ENCODE peak calls at places on chromosomes 13 and 19, in four cellular contexts. F is CD4-positive, alpha-beta T cell; B is thoracic aorta; K is neural progenitor cell. J is an unnamed sample.

GRCh38 chr13:28049880-28050871 is 50.2 kb downstream of the FLT3 start:
- DNase-seq in B (no peak), F (no peak), K (no peak), J (no peak)

GRCh38 chr19:38699027-38699346 is 45.3 kb downstream of the CAPN12 start:
- DNase-seq in B (no peak), F (no peak), K (no peak), J (no peak)

GRCh38 chr19:38228491-38229439 is 4.7 kb upstream of the DPF1 start:
- DNase-seq in K (peak; percentile 87), F (no peak), B (no peak), J (no peak)

GRCh38 chr13:90238433-90238832 is 1109.1 kb upstream of the MIR17HG start:
- DNase-seq in K (peak; percentile 10), F (no peak), B (no peak), J (no peak)

GRCh38 chr13:32639502-32640105 is 53.4 kb downstream of the PDS5B start:
- DNase-seq in F (peak; percentile 44), K (peak; percentile 59), B (peak; percentile 10), J (no peak)

GRCh38 chr13:77979721-77980377 is 61.2 kb upstream of the EDNRB start:
- DNase-seq in F (no peak), K (no peak), B (no peak), J (no peak)

GRCh38 chr13:59261928-59262488 is 901.7 kb downstream of the DIAPH3 start:
- DNase-seq in F (no peak), B (no peak), K (peak; percentile 61), J (no peak)

GRCh38 chr19:7888145-7888825 is at the start of gene LRRC8E:
- DNase-seq in B (no peak), F (peak; percentile 37), K (peak; percentile 83), J (no peak)

GRCh38 chr19:36047835-36048234 is 6.2 kb downstream of the THAP8 start:
- DNase-seq in F (no peak), K (no peak), B (no peak), J (no peak)

GRCh38 chr19:36054119-36054732 is at the start of gene THAP8:
- DNase-seq in F (peak; percentile 100), B (peak; percentile 99), K (peak; percentile 99), J (peak; percentile 99)

GRCh38 chr19:36051637-36052036 is 2.4 kb downstream of the THAP8 start:
- DNase-seq in B (no peak), K (no peak), F (no peak), J (no peak)

GRCh38 chr19:36049080-36049698 is 4.9 kb downstream of the THAP8 start:
- DNase-seq in K (no peak), F (no peak), B (no peak), J (no peak)

GRCh38 chr19:36051236-36051635 is 2.8 kb downstream of the THAP8 start:
- DNase-seq in F (no peak), K (peak; percentile 67), B (no peak), J (no peak)
- TF ChIP-seq CTCF in F (no peak), K (peak; percentile 58), B (no peak), J (no peak)

DNA sequence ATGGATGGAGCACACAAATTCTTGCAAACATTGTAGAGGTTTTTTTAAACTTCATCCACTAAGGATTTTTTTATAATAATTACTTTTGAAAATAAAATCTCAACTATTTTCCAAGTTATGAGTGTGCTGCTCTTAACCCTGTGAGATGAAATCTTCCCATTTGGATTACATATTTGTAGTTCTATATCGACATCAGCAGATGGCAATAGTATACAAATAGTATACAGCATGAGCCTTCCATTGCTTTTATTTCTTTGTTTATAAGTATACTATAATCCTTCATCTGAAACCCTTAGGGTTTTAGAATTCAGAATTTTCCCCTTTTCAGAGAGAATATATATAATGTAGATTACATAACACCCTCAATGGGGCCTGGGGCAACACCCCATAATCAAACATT is 70.5 kb downstream of the GJA3 start:
- DNase-seq in B (no peak), F (no peak), K (no peak), J (no peak)
- TF ChIP-seq CTCF in B (no peak), F (peak; percentile 28), K (peak; percentile 14), J (no peak)

GRCh38 chr19:10000171-10000826 is 10.0 kb downstream of the COL5A3 start:
- DNase-seq in F (peak; percentile 54), K (peak; percentile 86), B (peak; percentile 40), J (peak; percentile 66)
- TF ChIP-seq CTCF in F (peak; percentile 75), K (peak; percentile 71), B (peak; percentile 52), J (peak; percentile 81)

GRCh38 chr19:31354919-31355318 is 5.7 kb upstream of the TSHZ3 start:
- DNase-seq in K (peak; percentile 28), B (no peak), F (no peak), J (no peak)

GRCh38 chr19:31355330-31356289 is 6.4 kb upstream of the TSHZ3 start:
- DNase-seq in F (no peak), B (no peak), K (peak; percentile 67), J (no peak)

GRCh38 chr19:31357315-31357673 is 8.1 kb upstream of the TSHZ3 start:
- DNase-seq in K (no peak), F (no peak), B (no peak), J (no peak)

GRCh38 chr19:31354316-31354715 is 5.1 kb upstream of the TSHZ3 start:
- DNase-seq in F (no peak), K (no peak), B (no peak), J (no peak)

DNA sequence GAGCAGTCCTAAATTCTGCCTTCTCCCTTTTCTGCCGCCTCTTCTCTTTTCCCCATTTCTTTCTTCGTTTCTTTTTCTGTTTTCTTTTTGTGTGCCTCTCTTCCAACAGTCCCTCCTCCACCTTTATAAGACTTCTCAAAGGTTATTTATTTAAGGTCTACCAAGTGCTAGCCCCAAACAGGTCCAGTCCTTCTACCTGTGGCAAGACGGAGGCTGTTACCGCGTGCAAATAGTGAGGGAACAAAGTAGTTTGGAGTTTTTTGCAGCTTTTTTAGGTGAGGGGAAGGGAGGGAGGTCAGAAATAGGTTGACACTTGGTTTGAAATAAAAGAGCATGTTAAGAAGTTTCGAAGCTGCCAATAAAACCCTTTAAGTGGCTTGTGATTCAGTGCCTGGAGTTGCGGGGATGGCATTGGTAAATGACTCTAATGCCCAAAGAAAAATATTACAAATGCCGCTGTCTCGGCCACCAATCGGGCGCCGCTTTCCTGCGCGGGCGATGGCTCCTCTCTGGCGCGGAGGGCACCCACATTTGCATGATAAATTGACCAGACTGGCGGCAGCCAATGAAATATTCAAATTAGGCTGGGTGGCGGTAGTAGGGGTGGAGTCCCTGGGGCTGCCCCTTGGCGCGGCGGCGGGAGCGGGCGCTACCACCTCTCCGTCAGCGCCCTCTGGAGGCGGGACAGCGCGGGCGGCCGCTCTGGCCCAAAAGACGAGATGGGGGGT is 7.5 kb upstream of the TSHZ3 start:
- DNase-seq in K (peak; percentile 75), B (no peak), F (peak; percentile 42), J (no peak)
- TF ChIP-seq CTCF in K (peak; percentile 72), B (peak; percentile 37), F (peak; percentile 67), J (peak; percentile 36)

DNA sequence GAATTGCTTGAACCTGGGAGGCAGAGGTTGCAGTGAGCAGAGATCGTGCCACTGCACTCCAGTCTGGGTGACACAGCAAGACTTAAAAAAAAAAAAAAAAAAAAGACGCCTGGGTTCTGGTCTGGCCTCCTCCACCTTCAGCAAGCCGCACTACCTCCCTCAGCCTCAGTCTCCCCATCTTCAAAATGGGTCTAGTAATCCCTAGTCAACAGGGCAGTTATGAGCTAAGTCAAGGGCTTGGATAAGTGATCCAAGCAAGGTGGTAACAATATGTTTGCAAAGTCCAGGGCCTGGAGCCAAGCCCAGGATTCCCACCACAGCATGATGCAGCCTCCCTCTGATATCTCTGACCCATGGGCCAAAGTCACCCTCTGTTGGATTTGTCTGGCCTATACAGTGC is 4.4 kb downstream of the KDELR1 start:
- DNase-seq in F (no peak), B (no peak), K (no peak), J (no peak)
- TF ChIP-seq CTCF in F (no peak), B (no peak), K (no peak), J (no peak)

GRCh38 chr13:48078251-48078656 is 16.6 kb downstream of the MED4 start:
- DNase-seq in K (no peak), B (no peak), F (no peak), J (no peak)
- TF ChIP-seq CTCF in K (no peak), B (no peak), F (no peak), J (no peak)

GRCh38 chr13:105979586-105979985 is 555.9 kb downstream of the EFNB2 start:
- DNase-seq in F (no peak), K (peak; percentile 30), B (no peak), J (no peak)

GRCh38 chr13:105984236-105984635 is 551.2 kb downstream of the EFNB2 start:
- DNase-seq in K (no peak), F (no peak), B (no peak), J (no peak)

GRCh38 chr13:105979131-105979530 is 556.3 kb downstream of the EFNB2 start:
- DNase-seq in F (no peak), B (no peak), K (no peak), J (no peak)

DNA sequence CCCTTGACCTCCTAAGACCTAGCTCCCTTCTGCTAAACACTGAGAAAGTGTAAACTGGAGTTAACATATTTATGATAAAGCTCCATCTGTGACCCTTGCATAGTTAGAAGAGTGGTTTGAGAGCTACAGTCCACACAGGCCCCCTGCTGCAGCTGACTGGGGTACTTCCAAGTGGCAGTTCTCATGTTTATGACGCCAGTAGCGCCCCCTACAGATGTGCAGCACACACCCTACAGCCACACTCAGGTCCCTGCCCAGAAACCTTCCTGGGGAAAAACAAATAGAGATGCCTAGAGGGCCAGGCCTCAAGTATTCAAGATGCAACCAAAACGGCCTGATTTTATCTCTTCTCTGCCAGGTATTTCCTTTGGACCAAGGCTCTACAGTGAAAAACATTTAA is 553.2 kb downstream of the EFNB2 start:
- DNase-seq in B (no peak), K (peak; percentile 40), F (no peak), J (no peak)
- TF ChIP-seq CTCF in B (no peak), K (peak; percentile 43), F (no peak), J (no peak)

DNA sequence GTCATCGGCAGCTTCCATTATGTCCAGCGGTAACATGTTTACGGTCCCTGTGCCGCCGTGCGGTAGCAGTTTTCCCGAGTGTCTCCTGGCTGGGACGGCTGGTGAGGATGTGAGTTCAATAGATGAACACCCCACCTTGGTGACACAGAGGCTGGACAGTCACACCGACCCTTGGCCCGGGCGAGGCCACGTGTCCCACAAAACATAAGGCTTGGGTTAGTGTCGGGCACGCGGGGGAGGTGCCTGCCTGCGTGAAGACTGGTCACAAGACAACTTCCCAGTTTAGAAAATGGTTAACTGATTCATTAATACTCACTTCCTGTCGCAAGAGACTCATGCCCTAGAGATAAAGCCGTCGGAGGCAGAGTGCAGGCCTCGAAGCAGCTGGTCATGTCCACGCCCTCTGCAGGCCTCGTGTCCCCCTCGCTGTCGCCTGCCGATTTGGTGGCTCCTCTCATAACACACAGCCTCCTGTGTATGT is 17.2 kb downstream of the RASA3 start:
- DNase-seq in B (no peak), F (no peak), K (no peak), J (no peak)
- TF ChIP-seq CTCF in B (no peak), F (no peak), K (no peak), J (no peak)

GRCh38 chr19:35045667-35046300 is 4.3 kb downstream of the HPN start:
- DNase-seq in B (no peak), K (peak; percentile 55), F (peak; percentile 46), J (no peak)
- TF ChIP-seq CTCF in B (no peak), K (peak; percentile 43), F (peak; percentile 19), J (no peak)

GRCh38 chr13:50238922-50239321 is 223.7 kb downstream of the KCNRG start:
- DNase-seq in B (no peak), K (no peak), F (no peak), J (no peak)

GRCh38 chr13:50235604-50236003 is 220.4 kb downstream of the KCNRG start:
- DNase-seq in B (no peak), K (no peak), F (no peak), J (no peak)

GRCh38 chr13:50241479-50241878 is 226.2 kb downstream of the KCNRG start:
- DNase-seq in F (no peak), B (no peak), K (no peak), J (no peak)

GRCh38 chr13:50236898-50237318 is 221.7 kb downstream of the KCNRG start:
- DNase-seq in F (peak; percentile 8), K (no peak), B (no peak), J (no peak)
- TF ChIP-seq CTCF in F (no peak), K (no peak), B (no peak), J (no peak)

J was measured in mesothelial cell of epicardium.